ENCODE peak calls at places on chromosomes 12 and 14, in seven cellular contexts. Z, V, M, C, G, D and E are unnamed samples.

GRCh38 chr12:121942145-121942718 is 23.8 kb downstream of the CFAP251 start:
- ATAC-seq in M (no peak), G (peak; percentile 46), C (peak; percentile 94), D (no peak), V (peak; percentile 30), Z (no peak), E (no peak)

GRCh38 chr14:52021971-52022600 is 32.7 kb downstream of the RTRAF start:
- ATAC-seq in M (no peak), D (no peak), V (no peak), G (no peak), C (no peak), Z (no peak), E (peak; percentile 89)

GRCh38 chr12:70839544-70839943 is 81.0 kb downstream of the PTPRR start:
- ATAC-seq in G (no peak), Z (no peak), M (no peak), D (no peak), V (no peak), C (no peak), E (no peak)

GRCh38 chr12:7581046-7581445 is 77.5 kb upstream of the CD163 start:
- ATAC-seq in V (no peak), M (no peak), G (no peak), C (no peak), D (no peak), Z (no peak), E (no peak)

GRCh38 chr14:74412753-74413152 is 13.3 kb downstream of the SYNDIG1L start:
- ATAC-seq in D (no peak), Z (no peak), V (no peak), M (no peak), C (no peak), G (no peak), E (no peak)

GRCh38 chr14:63737582-63738006 is 9.7 kb upstream of the SGPP1 start:
- ATAC-seq in M (no peak), G (no peak), D (no peak), C (no peak), V (no peak), Z (no peak), E (peak; percentile 59)

GRCh38 chr12:105897311-105897725 is 241.4 kb downstream of the NUAK1 start:
- ATAC-seq in G (no peak), M (no peak), V (no peak), D (no peak), Z (no peak), C (peak; percentile 83), E (no peak)

GRCh38 chr12:124171231-124171985 is 123.5 kb upstream of the RFLNA start:
- ATAC-seq in D (peak; percentile 31), V (no peak), G (peak; percentile 47), M (no peak), C (no peak), Z (no peak), E (peak; percentile 58)

GRCh38 chr12:57158665-57159064 is 11.2 kb upstream of the LRP1-AS start:
- ATAC-seq in C (no peak), D (no peak), Z (no peak), V (no peak), G (no peak), M (peak; percentile 31), E (no peak)

GRCh38 chr14:54931598-54932340 is 29.1 kb upstream of the GCH1 start:
- ATAC-seq in V (no peak), G (no peak), Z (no peak), C (no peak), D (no peak), M (no peak), E (no peak)

GRCh38 chr12:110640275-110641025 is 26.5 kb downstream of the TCTN1 start:
- ATAC-seq in G (no peak), Z (no peak), V (no peak), C (no peak), M (peak; percentile 91), D (no peak), E (no peak)

GRCh38 chr12:43805149-43805856 is 814 bp downstream of the TWF1 start:
- ATAC-seq in V (peak; percentile 11), D (peak; percentile 18), C (no peak), Z (peak; percentile 20), M (no peak), G (no peak), E (no peak)

GRCh38 chr14:93096923-93097322 is 18.8 kb downstream of the ITPK1 start:
- ATAC-seq in M (peak; percentile 86), D (no peak), V (no peak), Z (no peak), C (no peak), G (no peak), E (no peak)

GRCh38 chr12:47321436-47321835 is 241.7 kb upstream of the AMIGO2 start:
- ATAC-seq in G (no peak), D (no peak), V (no peak), Z (no peak), C (no peak), M (no peak), E (no peak)

GRCh38 chr14:90381999-90382451 is 14.8 kb upstream of the CALM1 start:
- ATAC-seq in D (no peak), V (no peak), M (no peak), Z (peak; percentile 13), G (no peak), C (no peak), E (no peak)

GRCh38 chr14:28690029-28690683 is 76.4 kb upstream of the FOXG1 start:
- ATAC-seq in D (no peak), V (no peak), G (no peak), Z (no peak), M (no peak), C (no peak), E (no peak)

GRCh38 chr12:93682846-93683261 is 5.7 kb downstream of the CRADD start:
- ATAC-seq in M (peak; percentile 87), D (no peak), C (no peak), G (peak; percentile 34), Z (peak; percentile 42), V (no peak), E (no peak)

GRCh38 chr12:53344487-53344823 is 8.3 kb upstream of the SP7 start:
- ATAC-seq in Z (no peak), G (no peak), M (no peak), V (peak; percentile 52), C (no peak), D (peak; percentile 16), E (no peak)

GRCh38 chr12:3161861-3162260 is 84.7 kb downstream of the TSPAN9 start:
- ATAC-seq in M (no peak), G (no peak), V (no peak), D (no peak), C (peak; percentile 67), Z (no peak), E (no peak)

GRCh38 chr12:61362037-61362436 is 898.2 kb upstream of the USP15 start:
- ATAC-seq in Z (no peak), C (no peak), G (no peak), D (no peak), V (no peak), M (no peak), E (no peak)

GRCh38 chr14:60241091-60241490 is 7.9 kb upstream of the PPM1A start:
- ATAC-seq in Z (no peak), D (no peak), V (no peak), G (no peak), C (no peak), M (no peak), E (no peak)

GRCh38 chr12:10919809-10920208 is 9.2 kb upstream of the PRH2 start:
- ATAC-seq in G (no peak), D (no peak), V (no peak), C (no peak), M (no peak), Z (peak; percentile 61), E (no peak)

GRCh38 chr12:20097561-20097960 is 270.8 kb upstream of the PDE3A start:
- ATAC-seq in Z (no peak), C (no peak), G (no peak), M (no peak), V (no peak), D (no peak), E (no peak)

GRCh38 chr12:100382327-100382726 is 25.5 kb downstream of the SLC17A8 start:
- ATAC-seq in D (no peak), G (no peak), M (no peak), V (peak; percentile 70), Z (no peak), C (peak; percentile 56), E (no peak)